ENCODE peak calls at places on chromosomes 6 and 20, in nine cellular contexts. B is fibroblast of gingiva; P is left ventricle myocardium superior; Z is endothelial cell of umbilical vein; R is activated naive CD4-positive, alpha-beta T cell treated with anti-CD3 and anti-CD28 coated beads, Interleukin-2, amount 10 ng/mL, durations not matched to agents 7 days and 5 days; U is NB4; Y is substantia nigra; H is NCI-H1105; W is fibroblast of the conjunctiva. N is an unnamed sample.

GRCh38 chr6:43258807-43259686 is 15.8 kb downstream of the TTBK1 start:
- DNase-seq in B (no peak), P (no peak), Z (no peak), R (no peak), U (no peak), Y (no peak), H (no peak), W (no peak), N (no peak)

GRCh38 chr6:92723390-92723931 is 695.9 kb downstream of the EPHA7 start:
- DNase-seq in B (no peak), P (no peak), Z (no peak), R (peak), U (no peak), Y (no peak), H (no peak), W (no peak), N (no peak)

GRCh38 chr20:61328906-61329558 is 77.0 kb downstream of the CDH4 start:
- DNase-seq in B (peak), P (no peak), Z (peak), R (no peak), U (peak), Y (peak), H (no peak), W (no peak), N (no peak)

GRCh38 chr20:42754713-42755112 is 435.0 kb downstream of the PTPRT start:
- DNase-seq in B (no peak), P (peak), Z (no peak), R (no peak), U (peak), Y (no peak), H (no peak), W (no peak), N (no peak)

GRCh38 chr20:33518071-33518470 is 28.2 kb downstream of the CBFA2T2 start:
- DNase-seq in B (peak), P (no peak), Z (peak), R (no peak), U (no peak), Y (no peak), H (no peak), W (no peak), N (peak)

GRCh38 chr20:7966176-7966575 is 25.9 kb upstream of the HAO1 start:
- DNase-seq in B (no peak), P (no peak), Z (no peak), R (no peak), U (no peak), Y (no peak), H (peak), W (no peak), N (no peak)

GRCh38 chr6:34178361-34179105 is 32.6 kb upstream of the GRM4 start:
- DNase-seq in B (no peak), P (no peak), Z (no peak), R (no peak), U (peak), Y (no peak), H (no peak), W (no peak), N (no peak)

GRCh38 chr6:169222126-169222525 is 31.5 kb downstream of the THBS2 start:
- DNase-seq in B (no peak), P (no peak), Z (no peak), R (no peak), U (no peak), Y (no peak), H (no peak), W (no peak), N (no peak)

GRCh38 chr6:111096246-111096645 is 8.9 kb downstream of the SLC16A10 start:
- DNase-seq in B (no peak), P (no peak), Z (no peak), R (peak), U (no peak), Y (no peak), H (peak), W (no peak), N (no peak)

GRCh38 chr6:130513770-130514169 is 148.0 kb downstream of the TMEM200A start:
- DNase-seq in B (no peak), P (no peak), Z (no peak), R (peak), U (no peak), Y (no peak), H (no peak), W (no peak), N (peak)

GRCh38 chr6:49121970-49122369 is 341.1 kb downstream of the MMUT start:
- DNase-seq in B (no peak), P (no peak), Z (no peak), R (no peak), U (no peak), Y (no peak), H (no peak), W (no peak), N (no peak)

N was measured in AG04449.